ENCODE peak calls at places on chromosome 12, in nine cellular contexts. C is GDM1; G is T follicular helper cell; N is NB4; X is lower lobe of right lung; Q is D341Med; L is effector memory CD8-positive, alpha-beta T cell; U is NCI-H146; P is germinal center. V is an unnamed sample.

GRCh38 chr12:51270847-51271518 is 768 bp upstream of the SMAGP start:
- DNase-seq in C (no peak), G (no peak), N (peak; percentile 34), X (no peak), Q (no peak), L (no peak), U (no peak), P (peak; percentile 18), V (no peak)

GRCh38 chr12:107593713-107594381 is 91.8 kb upstream of the PWP1 start:
- DNase-seq in C (no peak), G (no peak), N (peak; percentile 64), X (no peak), Q (no peak), L (no peak), U (no peak), P (no peak), V (no peak)

GRCh38 chr12:47783821-47784819 is 11.1 kb downstream of the SLC48A1 start:
- DNase-seq in C (no peak), G (no peak), N (no peak), X (peak; percentile 35), Q (no peak), L (no peak), U (no peak), P (no peak), V (no peak)

GRCh38 chr12:93536766-93537515 is 35.5 kb upstream of the SOCS2 start:
- DNase-seq in C (no peak), G (no peak), N (no peak), X (no peak), Q (no peak), L (no peak), U (no peak), P (peak; percentile 43), V (no peak)

GRCh38 chr12:2172486-2173214 is 119.9 kb downstream of the CACNA1C start:
- DNase-seq in C (no peak), G (no peak), N (no peak), X (no peak), Q (peak; percentile 68), L (no peak), U (no peak), P (no peak), V (no peak)

GRCh38 chr12:14185441-14186192 is 179.9 kb upstream of the ATF7IP start:
- DNase-seq in C (no peak), G (no peak), N (peak; percentile 51), X (no peak), Q (peak; percentile 72), L (peak; percentile 20), U (peak; percentile 69), P (peak; percentile 51), V (peak; percentile 54)

GRCh38 chr12:105499223-105499622 is 168.7 kb downstream of the C12orf75 start:
- DNase-seq in C (no peak), G (no peak), N (no peak), X (no peak), Q (no peak), L (no peak), U (no peak), P (no peak), V (no peak)

GRCh38 chr12:65123435-65124063 is 2.4 kb upstream of the WIF1 start:
- DNase-seq in C (no peak), G (no peak), N (peak; percentile 79), X (no peak), Q (peak; percentile 41), L (no peak), U (peak; percentile 18), P (no peak), V (no peak)

GRCh38 chr12:104022816-104023215 is 27.2 kb downstream of the GLT8D2 start:
- DNase-seq in C (no peak), G (no peak), N (no peak), X (no peak), Q (no peak), L (no peak), U (no peak), P (no peak), V (no peak)